ENCODE peak calls at places on chromosomes 13 and 19, in four cellular contexts. Q is A549, U is K562, K is HepG2. A is an unnamed sample.

GRCh38 chr13:29471551-29471950 is 123.9 kb downstream of the SLC7A1 start:
- DNase-seq in Q (no peak), K (no peak), U (peak; percentile 21), A (no peak)

GRCh38 chr19:10858204-10858828 is 10.1 kb downstream of the C19orf38 start:
- DNase-seq in Q (no peak), U (peak; percentile 53), K (no peak), A (peak; percentile 64)

GRCh38 chr13:45350152-45350551 is 9.2 kb upstream of the TPT1 start:
- DNase-seq in U (no peak), K (no peak), Q (no peak), A (no peak)

GRCh38 chr19:1453525-1454371 is 3.8 kb downstream of the APC2 start:
- DNase-seq in Q (peak; percentile 64), U (no peak), K (no peak), A (no peak)

GRCh38 chr13:98206946-98207345 is 29.9 kb upstream of the RNF113B start:
- DNase-seq in Q (no peak), U (no peak), K (no peak), A (no peak)

GRCh38 chr19:48588670-48589399 is 17.7 kb upstream of the SPACA4 start:
- DNase-seq in U (peak; percentile 96), K (peak; percentile 59), Q (peak; percentile 93), A (peak; percentile 96)

GRCh38 chr13:23899555-23899954 is 2.3 kb upstream of the C1QTNF9B start:
- DNase-seq in Q (peak; percentile 4), U (peak; percentile 45), K (peak; percentile 36), A (no peak)

GRCh38 chr13:112768795-112769411 is 79.1 kb downstream of the ATP11A start:
- DNase-seq in U (no peak), Q (no peak), K (no peak), A (no peak)

GRCh38 chr13:106591299-106591698 is 23.4 kb upstream of the ARGLU1 start:
- DNase-seq in U (no peak), Q (no peak), K (peak; percentile 66), A (no peak)

GRCh38 chr13:45674908-45675307 is 27.2 kb upstream of the CBY2 start:
- DNase-seq in K (no peak), U (no peak), Q (no peak), A (no peak)

GRCh38 chr19:10112895-10113591 is 1.6 kb downstream of the P2RY11 start:
- DNase-seq in U (peak; percentile 82), K (peak; percentile 47), Q (peak; percentile 64), A (peak; percentile 86)

GRCh38 chr13:114115796-114116195 is 16.6 kb downstream of the RASA3 start:
- DNase-seq in U (no peak), Q (no peak), K (no peak), A (no peak)

GRCh38 chr19:48152552-48152951 is 17.6 kb downstream of the LIG1 start:
- DNase-seq in K (peak; percentile 24), U (peak; percentile 70), Q (peak; percentile 82), A (peak; percentile 72)

GRCh38 chr13:66048888-66049287 is 1181.2 kb downstream of the PCDH9 start:
- DNase-seq in K (no peak), Q (no peak), U (no peak), A (no peak)

GRCh38 chr13:46903748-46904147 is 6.9 kb upstream of the HTR2A start:
- DNase-seq in Q (no peak), U (no peak), K (no peak), A (no peak)

GRCh38 chr13:32381539-32381938 is 46.4 kb downstream of the N4BP2L1 start:
- DNase-seq in Q (peak; percentile 5), K (peak; percentile 49), U (peak; percentile 13), A (no peak)

GRCh38 chr19:41430907-41431306 is 3.7 kb upstream of the B3GNT8 start:
- DNase-seq in U (no peak), Q (no peak), K (no peak), A (no peak)

GRCh38 chr13:32246468-32246867 is 68.7 kb downstream of the ZAR1L start:
- DNase-seq in U (peak; percentile 71), Q (peak; percentile 69), K (peak; percentile 67), A (peak; percentile 81)

GRCh38 chr19:51181913-51182419 is 39.9 kb downstream of the SIGLEC7 start:
- DNase-seq in U (no peak), Q (no peak), K (no peak), A (peak; percentile 77)

GRCh38 chr13:113796211-113796875 is 37.3 kb downstream of the TMEM255B start:
- DNase-seq in K (no peak), Q (no peak), U (no peak), A (no peak)

GRCh38 chr19:32924200-32924599 is 47.6 kb downstream of the CEP89 start:
- DNase-seq in U (no peak), Q (peak; percentile 58), K (no peak), A (no peak)

GRCh38 chr19:16459680-16460079 is 12.1 kb downstream of the EPS15L1 start:
- DNase-seq in Q (no peak), U (no peak), K (no peak), A (no peak)

GRCh38 chr19:11798391-11799296 is at the start of gene ZNF491:
- DNase-seq in K (peak; percentile 87), Q (no peak), U (peak; percentile 79), A (peak; percentile 97)

GRCh38 chr19:45766293-45766918 is 2.6 kb downstream of the SIX5 start:
- DNase-seq in K (no peak), Q (no peak), U (no peak), A (no peak)

GRCh38 chr19:45455707-45456499 is 11.9 kb upstream of the FOSB start:
- DNase-seq in U (peak; percentile 93), K (peak; percentile 89), Q (peak; percentile 99), A (peak; percentile 78)

GRCh38 chr13:106117035-106117434 is 418.4 kb downstream of the EFNB2 start:
- DNase-seq in K (no peak), Q (no peak), U (no peak), A (no peak)

GRCh38 chr13:84684804-84685203 is 802.5 kb upstream of the SLITRK1 start:
- DNase-seq in K (no peak), U (no peak), Q (no peak), A (no peak)

GRCh38 chr19:1411255-1412191 is 4.1 kb downstream of the DAZAP1 start:
- DNase-seq in K (no peak), U (no peak), Q (no peak), A (no peak)

GRCh38 chr13:44380404-44381165 is 7.0 kb downstream of the SERP2 start:
- DNase-seq in U (no peak), Q (no peak), K (no peak), A (no peak)

GRCh38 chr13:99289674-99290337 is 17.4 kb downstream of the GPR183 start:
- DNase-seq in U (no peak), K (no peak), Q (no peak), A (no peak)

GRCh38 chr13:110507678-110508381 is 53.7 kb downstream of the RAB20 start:
- DNase-seq in K (no peak), Q (no peak), U (no peak), A (no peak)

GRCh38 chr13:21613791-21614190 is 9.8 kb upstream of the MICU2 start:
- DNase-seq in Q (peak; percentile 9), U (no peak), K (no peak), A (no peak)
- TF ChIP-seq NR3C1 in Q (no peak), U (no peak), K (no peak), A (no peak)

GRCh38 chr19:30214651-30215051 is 157.5 kb upstream of the ZNF536 start:
- DNase-seq in Q (no peak), K (no peak), U (no peak), A (no peak)
- TF ChIP-seq NR3C1 in Q (no peak), K (no peak), U (no peak), A (no peak)

DNA sequence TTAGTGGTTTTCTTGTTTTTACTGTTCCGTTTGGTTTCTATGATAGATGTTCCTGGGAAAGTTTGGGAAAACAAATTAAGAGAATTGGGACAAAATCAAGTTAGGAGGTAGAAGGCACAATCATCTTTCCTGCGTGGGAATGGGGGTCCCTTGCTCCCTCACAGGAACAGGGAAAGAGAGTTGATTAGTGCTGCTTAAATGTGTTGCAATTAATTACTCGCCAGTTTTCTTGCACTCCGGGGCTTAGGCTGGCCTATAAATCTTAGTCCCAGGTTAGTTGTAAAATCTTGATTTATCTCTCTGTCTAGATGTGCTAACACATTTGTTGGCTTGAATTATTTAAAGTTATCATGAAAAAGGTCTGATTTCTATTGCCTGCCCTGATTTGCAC is 10.0 kb downstream of the B3GLCT start:
- DNase-seq in U (no peak), K (no peak), Q (no peak), A (no peak)
- TF ChIP-seq NR3C1 in U (no peak), K (no peak), Q (no peak), A (no peak)

DNA sequence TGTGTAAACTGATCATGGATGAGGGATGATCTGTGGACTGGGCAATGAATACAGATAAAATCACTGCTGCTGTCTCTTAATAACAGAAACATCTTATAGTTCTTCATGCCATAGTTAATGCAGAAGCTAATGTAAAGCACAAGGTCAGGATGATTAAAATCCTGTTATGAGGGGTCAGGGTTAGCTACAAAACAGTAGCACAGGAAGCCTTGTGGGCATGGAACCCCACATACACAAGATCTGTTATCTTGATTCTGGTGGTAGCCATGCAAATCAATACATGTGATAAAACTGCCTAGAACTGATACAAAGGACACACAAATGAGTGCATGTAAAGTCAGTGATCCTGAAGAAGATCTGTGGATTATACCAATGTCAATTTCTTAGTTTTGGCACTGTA is 96.4 kb downstream of the KLF12 start:
- DNase-seq in Q (no peak), U (no peak), K (no peak), A (no peak)
- TF ChIP-seq NR3C1 in Q (no peak), U (no peak), K (no peak), A (no peak)

DNA sequence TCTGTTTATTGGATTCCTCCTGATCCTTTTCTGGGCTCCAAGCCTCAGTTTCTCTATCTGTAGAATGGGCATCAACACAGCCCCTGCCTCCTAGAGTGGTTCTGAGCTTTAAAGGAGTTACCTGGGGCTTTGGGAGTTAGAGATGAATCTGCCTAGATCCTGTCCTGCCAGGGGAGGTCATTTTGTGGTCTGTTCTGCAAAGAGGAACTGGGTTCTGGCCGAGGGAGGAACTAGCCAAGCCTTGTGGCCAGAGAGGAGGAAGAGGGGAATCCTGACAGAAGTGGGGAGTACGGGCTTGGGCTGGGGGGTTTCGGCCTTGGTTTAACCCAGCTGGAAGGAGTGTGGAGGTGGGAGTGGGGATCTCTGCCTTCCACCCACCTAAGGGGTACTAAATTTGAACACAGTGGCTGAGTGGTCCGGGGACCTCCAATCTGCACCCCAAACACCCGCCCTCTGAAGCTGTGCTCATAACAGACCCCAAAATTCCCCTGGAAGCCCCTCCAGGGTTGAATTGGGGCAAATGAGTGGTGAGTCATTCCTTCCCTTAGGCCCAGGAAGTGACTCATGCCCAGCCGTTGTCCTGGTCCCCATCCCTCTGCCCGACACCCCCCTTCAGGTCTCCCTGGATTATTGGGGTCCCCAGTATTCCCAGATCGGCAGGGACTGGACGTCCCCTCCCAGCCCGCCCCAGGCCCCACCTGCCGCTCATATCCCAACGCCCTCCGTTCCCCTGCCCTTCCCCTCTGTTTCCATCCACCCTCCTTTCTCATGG is 2.8 kb downstream of the ADGRE5 start:
- DNase-seq in U (peak; percentile 72), Q (no peak), K (no peak), A (no peak)
- TF ChIP-seq NR3C1 in U (no peak), Q (no peak), K (no peak), A (no peak)

GRCh38 chr13:42333613-42334328 is 61.8 kb downstream of the AKAP11 start:
- DNase-seq in Q (peak; percentile 41), U (peak; percentile 17), K (peak; percentile 16), A (no peak)
- TF ChIP-seq NR3C1 in Q (no peak), U (no peak), K (no peak), A (no peak)

GRCh38 chr19:39843919-39844793 is 2.0 kb downstream of the FBL start:
- DNase-seq in K (peak; percentile 51), U (peak; percentile 65), Q (peak; percentile 79), A (no peak)
- TF ChIP-seq NR3C1 in K (no peak), U (no peak), Q (no peak), A (no peak)